ENCODE peak calls at places on chromosomes 16 and 17, in eight cellular contexts. B is lower lobe of right lung; K is D721Med; N is ACHN; D is choroid plexus epithelial cell; Q is HTR-8/SVneo; I is stimulated activated CD4-positive, alpha-beta T cell treated with anti-CD3 and anti-CD28 coated beads, Interleukin-1b, Interleukin-23, amount 100 ng/mL, for 1 hour; S is C1 segment of cervical spinal cord. Z is an unnamed sample.

GRCh38 chr17:81338301-81339179 is 43.4 kb upstream of the SLC38A10 start:
- DNase-seq in B (peak; percentile 45), I (no peak), Q (no peak), D (no peak), K (no peak), S (no peak), N (no peak), Z (no peak)

GRCh38 chr16:4314532-4315184 is 1.2 kb upstream of the GLIS2 start:
- DNase-seq in N (peak; percentile 83), I (no peak), K (peak; percentile 67), Q (peak; percentile 26), S (no peak), B (no peak), D (peak; percentile 46), Z (no peak)

GRCh38 chr17:18933102-18934058 is 18.6 kb upstream of the SLC5A10 start:
- DNase-seq in B (no peak), K (no peak), Q (no peak), S (no peak), D (no peak), N (no peak), I (no peak), Z (no peak)

GRCh38 chr17:29526322-29526721 is 40.5 kb downstream of the ABHD15 start:
- DNase-seq in K (no peak), D (no peak), S (no peak), Q (no peak), I (no peak), B (no peak), N (no peak), Z (no peak)

GRCh38 chr17:18996458-18996857 is 8.1 kb downstream of the FAM83G start:
- DNase-seq in N (no peak), S (no peak), D (no peak), B (no peak), Q (no peak), I (no peak), K (no peak), Z (no peak)

GRCh38 chr17:66450008-66450856 is 147.8 kb downstream of the PRKCA start:
- DNase-seq in D (peak; percentile 41), Q (no peak), S (no peak), N (no peak), I (no peak), B (no peak), K (no peak), Z (no peak)

GRCh38 chr17:58590377-58590776 is 75.9 kb upstream of the MTMR4 start:
- DNase-seq in D (no peak), Q (no peak), N (no peak), K (no peak), I (no peak), B (no peak), S (no peak), Z (no peak)

GRCh38 chr17:74730491-74731346 is 6.3 kb upstream of the RAB37 start:
- DNase-seq in S (no peak), D (no peak), Q (no peak), B (no peak), K (no peak), I (no peak), N (no peak), Z (no peak)

GRCh38 chr17:10072556-10072955 is 125.8 kb downstream of the GAS7 start:
- DNase-seq in S (no peak), N (no peak), I (no peak), D (no peak), K (no peak), Q (no peak), B (no peak), Z (no peak)

GRCh38 chr17:1959871-1960569 is 65.1 kb downstream of the RTN4RL1 start:
- DNase-seq in S (no peak), N (no peak), Q (no peak), D (peak; percentile 66), K (no peak), B (no peak), I (no peak), Z (no peak)

GRCh38 chr17:31579265-31579664 is 187.8 kb downstream of the RAB11FIP4 start:
- DNase-seq in D (peak; percentile 52), Q (peak; percentile 81), B (no peak), I (no peak), K (no peak), N (no peak), S (no peak), Z (no peak)

GRCh38 chr16:65658339-65659275 is 536.7 kb upstream of the CDH11 start:
- DNase-seq in Q (no peak), K (no peak), N (no peak), S (no peak), I (no peak), B (no peak), D (peak; percentile 84), Z (no peak)

GRCh38 chr17:40035162-40035559 is 19.0 kb downstream of the MED24 start:
- DNase-seq in K (peak; percentile 77), B (no peak), S (no peak), N (peak; percentile 26), I (no peak), D (peak; percentile 77), Q (no peak), Z (no peak)

GRCh38 chr17:83053021-83053778 is 26.2 kb upstream of the METRNL start:
- DNase-seq in B (peak; percentile 51), D (peak; percentile 22), Q (no peak), N (no peak), S (no peak), I (no peak), K (no peak), Z (no peak)

GRCh38 chr17:17258998-17259397 is 22.0 kb upstream of the FLCN start:
- DNase-seq in N (no peak), D (no peak), S (peak; percentile 31), I (no peak), K (no peak), Q (no peak), B (no peak), Z (no peak)

GRCh38 chr17:42846594-42847280 is 2.4 kb downstream of the AOC2 start:
- DNase-seq in Q (no peak), I (no peak), S (no peak), D (peak; percentile 47), N (no peak), B (peak; percentile 66), K (no peak), Z (no peak)